ENCODE peak calls at places on chromosomes 11 and 22, in nine cellular contexts. T is stimulated activated CD4-positive, alpha-beta T cell treated with anti-CD3 and anti-CD28 coated beads, Interleukin-2, amount 100 ng/mL, for 24 hours; Z is AG04450; U is body of pancreas; K is stimulated activated CD8-positive, alpha-beta memory T cell treated with anti-CD3 and anti-CD28 coated beads, Interleukin-15, amount 100 ng/mL, for 4 hours; B is GF-D8; N is fibroblast of lung; G is pancreas; L is NCI-H345. A is an unnamed sample.

GRCh38 chr11:117179048-117179999 is 781 bp downstream of the SIDT2 start:
- DNase-seq in T (peak), Z (no peak), U (peak), K (no peak), B (peak), N (peak), G (peak), L (peak), A (no peak)

GRCh38 chr11:95485115-95485900 is 254.3 kb upstream of the SESN3 start:
- DNase-seq in T (no peak), Z (no peak), U (no peak), K (no peak), B (no peak), N (peak), G (no peak), L (no peak), A (no peak)

GRCh38 chr11:63635762-63636465 is 21.7 kb upstream of the PLAAT3 start:
- DNase-seq in T (peak), Z (peak), U (peak), K (peak), B (no peak), N (peak), G (peak), L (peak), A (peak)

GRCh38 chr22:22086501-22087158 is 104.0 kb upstream of the TOP3B start:
- DNase-seq in T (no peak), Z (no peak), U (no peak), K (no peak), B (no peak), N (peak), G (no peak), L (no peak), A (no peak)

GRCh38 chr11:112277937-112278336 is 17.3 kb upstream of the PLET1 start:
- DNase-seq in T (no peak), Z (no peak), U (no peak), K (no peak), B (no peak), N (peak), G (no peak), L (no peak), A (no peak)

GRCh38 chr11:13692172-13692571 is 23.7 kb downstream of the FAR1 start:
- DNase-seq in T (no peak), Z (no peak), U (no peak), K (no peak), B (no peak), N (no peak), G (no peak), L (no peak), A (no peak)

GRCh38 chr11:9313648-9314290 is 624 bp downstream of the TMEM41B start:
- DNase-seq in T (peak), Z (no peak), U (no peak), K (no peak), B (no peak), N (peak), G (no peak), L (peak), A (peak)

GRCh38 chr11:126336065-126336464 is 19.4 kb upstream of the ST3GAL4 start:
- DNase-seq in T (no peak), Z (no peak), U (no peak), K (no peak), B (peak), N (no peak), G (peak), L (no peak), A (no peak)

GRCh38 chr22:29156507-29156906 is 49.2 kb upstream of the EMID1 start:
- DNase-seq in T (no peak), Z (no peak), U (no peak), K (no peak), B (no peak), N (no peak), G (peak), L (no peak), A (no peak)

GRCh38 chr11:110327508-110327907 is 31.1 kb upstream of the RDX start:
- DNase-seq in T (no peak), Z (no peak), U (no peak), K (no peak), B (no peak), N (no peak), G (no peak), L (no peak), A (no peak)

GRCh38 chr11:117703209-117703608 is 93.8 kb downstream of the DSCAML1 start:
- DNase-seq in T (no peak), Z (no peak), U (no peak), K (no peak), B (no peak), N (no peak), G (no peak), L (peak), A (peak)

GRCh38 chr22:38290347-38290746 is 17.5 kb upstream of the TMEM184B start:
- DNase-seq in T (no peak), Z (no peak), U (no peak), K (no peak), B (no peak), N (no peak), G (no peak), L (peak), A (no peak)

GRCh38 chr11:110432713-110433392 is 3.1 kb downstream of the FDX1 start:
- DNase-seq in T (no peak), Z (no peak), U (no peak), K (no peak), B (no peak), N (peak), G (no peak), L (no peak), A (no peak)

GRCh38 chr11:61362542-61362875 is 335 bp downstream of the TMEM138 start:
- DNase-seq in T (peak), Z (no peak), U (no peak), K (no peak), B (no peak), N (peak), G (no peak), L (peak), A (no peak)

GRCh38 chr11:18769802-18770456 is 21.7 kb downstream of the PTPN5 start:
- DNase-seq in T (no peak), Z (no peak), U (peak), K (no peak), B (no peak), N (no peak), G (no peak), L (no peak), A (no peak)

GRCh38 chr11:129959687-129960086 is 42.9 kb downstream of the PRDM10 start:
- DNase-seq in T (no peak), Z (no peak), U (no peak), K (no peak), B (no peak), N (no peak), G (no peak), L (no peak), A (no peak)

GRCh38 chr22:32794449-32795213 is 6.9 kb upstream of the TIMP3 start:
- DNase-seq in T (no peak), Z (no peak), U (no peak), K (no peak), B (no peak), N (peak), G (no peak), L (no peak), A (no peak)

GRCh38 chr11:103944251-103944944 is 92.0 kb upstream of the DDI1 start:
- DNase-seq in T (no peak), Z (no peak), U (no peak), K (no peak), B (no peak), N (no peak), G (no peak), L (no peak), A (no peak)

GRCh38 chr11:131954146-131954545 is 583.7 kb downstream of the NTM start:
- DNase-seq in T (no peak), Z (no peak), U (no peak), K (no peak), B (no peak), N (no peak), G (no peak), L (no peak), A (no peak)

GRCh38 chr22:41352058-41352457 is 29.7 kb upstream of the TEF start:
- DNase-seq in T (no peak), Z (no peak), U (no peak), K (no peak), B (no peak), N (peak), G (no peak), L (no peak), A (no peak)

GRCh38 chr22:42269407-42270177 is 861 bp downstream of the TCF20 start:
- DNase-seq in T (peak), Z (no peak), U (peak), K (peak), B (no peak), N (no peak), G (peak), L (peak), A (peak)

GRCh38 chr11:17992916-17993315 is 19.9 kb downstream of the SERGEF start:
- DNase-seq in T (no peak), Z (no peak), U (peak), K (no peak), B (no peak), N (no peak), G (no peak), L (no peak), A (no peak)

GRCh38 chr22:46139895-46140350 is 10.4 kb upstream of the PPARA start:
- DNase-seq in T (no peak), Z (no peak), U (peak), K (no peak), B (no peak), N (no peak), G (peak), L (no peak), A (no peak)

GRCh38 chr11:7545611-7546010 is 31.8 kb downstream of the PPFIBP2 start:
- DNase-seq in T (no peak), Z (no peak), U (no peak), K (no peak), B (no peak), N (no peak), G (no peak), L (no peak), A (no peak)

A was measured in NCI-H2081.